ENCODE peak calls at places on chromosomes 6 and 20, in four cellular contexts. M, O, Z and V are unnamed samples.

GRCh38 chr20:24834310-24834709 is 114.8 kb upstream of the CST7 start:
- DNase-seq in M (no peak), O (no peak), Z (no peak), V (no peak)

GRCh38 chr6:155301867-155302266 is 12.4 kb downstream of the TFB1M start:
- DNase-seq in M (no peak), O (peak; percentile 52), Z (no peak), V (no peak)

GRCh38 chr20:20926222-20926905 is 179.8 kb downstream of the LINC00237 start:
- DNase-seq in M (no peak), O (no peak), Z (no peak), V (no peak)

GRCh38 chr6:109381747-109382575 is at the start of gene CD164:
- DNase-seq in M (peak; percentile 97), O (peak; percentile 88), Z (no peak), V (no peak)

GRCh38 chr6:4573958-4574481 is 202.2 kb upstream of the CDYL start:
- DNase-seq in M (no peak), O (peak; percentile 68), Z (no peak), V (no peak)

GRCh38 chr20:6765469-6766058 is 1.9 kb upstream of the BMP2 start:
- DNase-seq in M (no peak), O (peak; percentile 31), Z (peak; percentile 57), V (no peak)

GRCh38 chr20:53940356-53940694 is 130.1 kb downstream of the BCAS1 start:
- DNase-seq in M (no peak), O (no peak), Z (no peak), V (no peak)

GRCh38 chr6:156423075-156423474 is 354.1 kb upstream of the ARID1B start:
- DNase-seq in M (no peak), O (peak; percentile 85), Z (no peak), V (no peak)

GRCh38 chr6:170177383-170178265 is 113.3 kb downstream of the DLL1 start:
- DNase-seq in M (no peak), O (no peak), Z (no peak), V (no peak)

GRCh38 chr6:80366721-80367120 is 260.2 kb downstream of the BCKDHB start:
- DNase-seq in M (no peak), O (peak; percentile 82), Z (no peak), V (no peak)

GRCh38 chr6:90214461-90214860 is 82.2 kb downstream of the BACH2 start:
- DNase-seq in M (no peak), O (no peak), Z (no peak), V (no peak)

GRCh38 chr20:50415516-50416268 is 94.5 kb upstream of the PTPN1 start:
- DNase-seq in M (peak; percentile 100), O (peak; percentile 87), Z (no peak), V (no peak)

GRCh38 chr6:170314983-170315382 is 8.4 kb downstream of the FAM120B start:
- DNase-seq in M (no peak), O (no peak), Z (no peak), V (no peak)

GRCh38 chr20:24866008-24866407 is 83.1 kb upstream of the CST7 start:
- DNase-seq in M (no peak), O (no peak), Z (no peak), V (no peak)

GRCh38 chr6:2181567-2181966 is 63.8 kb downstream of the GMDS start:
- DNase-seq in M (no peak), O (no peak), Z (no peak), V (no peak)

GRCh38 chr6:85678602-85679444 is 36.1 kb upstream of the SYNCRIP start:
- DNase-seq in M (peak; percentile 99), O (peak; percentile 98), Z (peak; percentile 98), V (peak; percentile 93)

GRCh38 chr6:35052694-35053565 is 88.2 kb downstream of the TCP11 start:
- DNase-seq in M (peak; percentile 72), O (no peak), Z (peak; percentile 57), V (no peak)

GRCh38 chr6:1577146-1577680 is 32.5 kb upstream of the FOXC1 start:
- DNase-seq in M (no peak), O (no peak), Z (no peak), V (no peak)

GRCh38 chr6:36368921-36369880 is 18.3 kb downstream of the ETV7 start:
- DNase-seq in M (peak; percentile 72), O (peak; percentile 93), Z (no peak), V (peak; percentile 29)

GRCh38 chr6:13432526-13433218 is 54.7 kb downstream of the GFOD1 start:
- DNase-seq in M (no peak), O (no peak), Z (no peak), V (no peak)

GRCh38 chr20:2446845-2447244 is 23.7 kb downstream of the SNRPB start:
- DNase-seq in M (no peak), O (no peak), Z (no peak), V (no peak)

DNA sequence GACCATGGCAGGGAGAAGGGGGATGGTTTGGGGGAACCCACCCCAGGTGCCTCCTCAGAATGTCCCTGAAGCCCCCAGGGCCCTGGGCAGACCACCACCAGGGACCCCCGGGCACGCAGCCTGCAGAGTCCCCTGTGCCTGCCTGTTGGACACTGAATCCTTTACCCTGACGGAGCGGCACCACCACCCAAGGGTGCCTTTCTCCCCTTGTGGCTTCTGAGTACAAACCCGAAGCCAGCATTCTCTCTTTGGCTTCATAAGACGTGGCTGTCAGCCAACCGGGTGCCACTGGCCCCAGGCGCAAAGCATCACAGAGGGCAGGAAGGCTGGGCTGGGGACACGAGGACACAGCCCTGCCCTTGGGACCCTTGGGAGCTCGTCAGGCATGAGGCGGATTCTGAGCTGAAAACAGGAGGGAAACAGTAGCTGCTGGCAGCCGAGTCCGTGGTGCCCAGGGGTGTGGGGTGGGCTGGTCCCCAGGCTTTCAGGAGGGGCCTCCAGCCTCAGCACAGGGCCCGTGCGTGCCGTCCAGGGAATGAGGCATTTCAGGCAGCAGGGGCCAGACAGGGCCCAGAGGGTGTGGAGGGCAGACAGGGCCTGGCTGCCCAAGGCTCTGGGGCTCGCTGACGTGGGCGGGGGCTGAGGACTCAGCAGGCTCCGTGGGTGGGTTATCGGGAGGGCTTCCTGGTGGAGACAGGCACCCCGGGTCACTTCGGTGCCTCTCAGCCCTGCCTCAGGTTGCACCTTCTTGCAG is 3.5 kb downstream of the COL9A3 start:
- DNase-seq in M (no peak), O (no peak), Z (no peak), V (no peak)
- H3K27ac ChIP-seq in M (no peak overlapping the region), O (no peak overlapping the region), Z (no peak overlapping the region), V (no peak overlapping the region)

GRCh38 chr20:4719190-4719589 is 2.5 kb upstream of the PRND start:
- DNase-seq in M (no peak), O (no peak), Z (no peak), V (no peak)

GRCh38 chr20:4721719-4722118 is at the start of gene PRND:
- DNase-seq in M (no peak), O (no peak), Z (no peak), V (no peak)

GRCh38 chr20:4722571-4722970 is 862 bp downstream of the PRND start:
- DNase-seq in M (no peak), O (no peak), Z (no peak), V (no peak)

GRCh38 chr20:4720977-4721349 is 746 bp upstream of the PRND start:
- DNase-seq in M (no peak), O (no peak), Z (no peak), V (no peak)

DNA sequence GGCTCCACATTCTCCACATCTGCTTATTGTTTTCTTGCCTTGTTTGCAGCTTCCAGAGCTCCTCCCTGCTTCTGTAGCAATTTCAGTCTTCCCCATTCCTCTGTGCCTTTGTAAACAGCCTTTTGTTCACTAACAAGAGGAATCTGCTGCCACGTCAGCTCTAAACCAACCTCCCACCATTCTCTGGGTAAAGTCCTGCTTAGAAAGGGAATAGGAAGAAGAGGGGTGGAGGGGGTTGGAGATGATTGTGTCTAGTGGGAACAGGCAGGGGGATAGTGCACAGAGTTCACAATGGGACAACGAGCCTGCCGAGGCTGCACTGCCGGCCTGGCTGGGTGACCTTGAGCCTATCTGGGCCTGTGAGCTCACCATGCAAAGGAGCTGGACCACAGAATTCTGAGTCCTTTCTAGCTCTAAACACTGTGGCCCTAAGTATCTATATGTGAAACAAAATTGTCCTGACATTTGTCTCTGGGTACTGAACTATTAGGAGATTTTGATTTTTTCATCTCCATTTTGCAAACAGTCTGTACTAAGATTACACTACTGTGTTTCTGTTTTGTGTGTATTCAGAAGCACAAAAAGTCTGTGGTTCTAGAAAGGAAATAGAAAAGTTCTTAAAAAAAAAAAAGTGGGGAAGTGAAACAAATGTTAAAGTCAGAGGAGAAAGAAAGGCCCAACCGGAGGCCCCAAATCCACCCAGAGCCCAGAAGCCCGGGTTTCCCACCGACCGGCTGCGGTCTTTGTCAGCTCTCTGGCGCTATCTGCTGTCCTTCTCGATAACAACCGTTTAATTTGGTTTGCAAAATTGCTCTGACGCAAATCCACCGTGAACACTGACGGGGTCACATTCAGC is 1.4 kb upstream of the PRND start:
- DNase-seq in M (peak; percentile 81), O (peak; percentile 46), Z (peak; percentile 78), V (no peak)
- H3K27ac ChIP-seq in M (no peak overlapping the region), O (peak overlapping the region; percentile 35), Z (peak overlapping the region; percentile 48), V (peak overlapping the region; percentile 32)

GRCh38 chr6:41161851-41162552 is 914 bp downstream of the TREM2 start:
- DNase-seq in M (no peak), O (no peak), Z (no peak), V (no peak)

GRCh38 chr6:41164551-41164950 is 1.6 kb upstream of the TREM2 start:
- DNase-seq in M (no peak), O (no peak), Z (no peak), V (no peak)

GRCh38 chr6:41163419-41163717 is 452 bp upstream of the TREM2 start:
- DNase-seq in M (no peak), O (no peak), Z (no peak), V (no peak)

GRCh38 chr6:41161380-41161779 is 1.5 kb downstream of the TREM2 start:
- DNase-seq in M (no peak), O (no peak), Z (no peak), V (no peak)

DNA sequence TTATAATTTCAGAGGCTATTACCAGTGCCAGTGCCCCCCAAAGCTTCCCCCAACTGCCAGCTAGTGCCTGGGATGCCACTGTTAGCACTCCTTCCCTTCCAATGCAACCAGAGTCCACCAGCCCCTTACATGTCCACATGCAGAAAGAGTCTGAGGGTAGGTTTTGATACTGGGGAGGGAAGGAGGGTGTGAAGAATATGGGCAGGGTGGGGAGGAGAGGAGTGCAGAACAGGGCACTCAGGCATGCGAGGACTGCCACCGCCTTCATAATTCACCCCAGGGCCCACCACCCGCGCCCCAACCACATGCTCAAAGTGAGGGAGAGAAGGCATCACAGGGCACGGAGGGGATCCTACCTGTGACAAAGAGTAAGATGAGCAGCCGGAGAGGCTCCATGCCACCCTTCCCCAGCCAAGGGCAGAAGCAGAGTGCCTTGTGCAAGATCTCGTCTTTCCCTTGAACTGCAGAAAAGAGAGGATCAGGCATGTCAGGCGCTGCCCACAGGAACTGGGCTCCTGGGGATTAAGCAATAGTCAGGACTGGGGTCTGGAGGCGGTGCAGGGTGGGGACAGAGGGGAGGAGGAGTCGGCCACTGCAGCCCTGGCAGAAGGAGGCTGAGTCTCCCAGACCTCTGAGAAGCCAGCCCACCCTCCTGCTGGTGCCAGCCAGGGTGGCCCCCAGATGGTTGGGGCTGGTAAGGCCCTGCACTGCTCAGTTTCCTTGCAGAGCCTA is at the start of gene TREM2:
- DNase-seq in M (no peak), O (no peak), Z (no peak), V (no peak)
- H3K27ac ChIP-seq in M (no peak within 1 kb of the TSS), O (no peak within 1 kb of the TSS), Z (no peak within 1 kb of the TSS), V (no peak within 1 kb of the TSS)

DNA sequence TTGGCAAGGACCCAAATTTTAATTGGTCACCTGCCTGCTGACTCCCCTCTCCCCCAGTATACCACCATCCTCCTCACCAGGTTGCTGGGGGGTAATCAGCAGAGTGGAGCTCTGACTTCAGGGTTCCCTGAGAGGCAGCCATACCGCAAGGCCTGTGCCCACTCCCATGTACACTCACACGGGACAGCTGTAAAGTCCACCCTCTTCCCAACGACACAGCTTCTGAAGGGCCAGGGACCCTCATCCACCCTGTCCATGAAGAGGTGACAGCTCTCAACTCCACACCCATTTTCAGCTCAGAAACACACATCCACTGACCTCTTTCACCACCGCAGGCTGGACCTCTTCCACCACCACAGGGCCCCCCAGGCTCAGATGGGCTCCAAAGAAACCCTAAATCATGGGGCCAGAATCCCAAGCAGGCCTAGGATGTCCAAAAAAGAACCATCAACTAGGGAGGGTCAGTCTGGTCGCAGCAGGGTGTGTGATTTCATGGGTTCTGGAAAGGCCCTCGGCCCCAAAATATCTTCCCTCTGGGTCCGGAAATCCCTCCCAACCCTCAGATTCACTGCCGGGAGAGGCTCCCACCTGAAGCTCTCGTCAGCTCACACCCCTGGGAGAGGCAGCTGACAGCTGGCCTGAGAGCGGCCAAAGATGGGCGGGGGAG is 29.9 kb downstream of the TFEB start:
- DNase-seq in M (peak; percentile 40), O (no peak), Z (no peak), V (no peak)
- H3K27ac ChIP-seq in M (peak overlapping the region; percentile 85), O (no peak overlapping the region), Z (no peak overlapping the region), V (peak overlapping the region; percentile 56)